ENCODE peak calls at places on chromosome 2, in four cellular contexts. W, S, N and T are unnamed samples.

GRCh38 chr2:10079192-10079930 is 850 bp downstream of the CYS1 start:
- DNase-seq in W (peak; percentile 76), N (peak; percentile 67), S (peak; percentile 64), T (peak; percentile 69)

GRCh38 chr2:28343971-28344715 is 48.5 kb upstream of the FOSL2 start:
- DNase-seq in W (no peak), N (no peak), S (no peak), T (no peak)

GRCh38 chr2:52113338-52113737 is 1081.4 kb upstream of the NRXN1 start:
- DNase-seq in S (no peak), N (no peak), W (peak; percentile 37), T (peak; percentile 30)

GRCh38 chr2:234165421-234165820 is 114.9 kb downstream of the SPP2 start:
- DNase-seq in S (peak; percentile 32), W (peak; percentile 98), N (no peak), T (peak; percentile 98)

GRCh38 chr2:86069091-86069685 is 36.5 kb downstream of the POLR1A start:
- DNase-seq in N (no peak), W (peak; percentile 67), S (no peak), T (peak; percentile 58)

GRCh38 chr2:128563348-128563687 is 244.7 kb upstream of the HS6ST1 start:
- DNase-seq in S (no peak), N (no peak), W (peak; percentile 99), T (peak; percentile 98)

GRCh38 chr2:4895376-4895775 is 796.8 kb upstream of the SOX11 start:
- DNase-seq in W (no peak), N (no peak), S (no peak), T (no peak)

GRCh38 chr2:239274391-239275001 is 126.3 kb downstream of the HDAC4 start:
- DNase-seq in N (no peak), S (no peak), W (peak; percentile 89), T (peak; percentile 84)

GRCh38 chr2:121142452-121142851 is 142.6 kb downstream of the TFCP2L1 start:
- DNase-seq in N (no peak), S (no peak), W (no peak), T (no peak)

GRCh38 chr2:238094438-238095022 is 5.6 kb upstream of the ESPNL start:
- DNase-seq in N (no peak), W (no peak), S (no peak), T (no peak)

GRCh38 chr2:201122276-201122675 is 6.3 kb downstream of the CFLAR start:
- DNase-seq in N (no peak), S (no peak), W (no peak), T (no peak)

GRCh38 chr2:48112911-48113687 is 206.8 kb upstream of the FBXO11 start:
- DNase-seq in W (peak; percentile 52), N (no peak), S (peak; percentile 61), T (peak; percentile 44)

GRCh38 chr2:164794432-164795231 is 47.0 kb downstream of the COBLL1 start:
- DNase-seq in W (peak; percentile 32), N (no peak), S (no peak), T (peak; percentile 28)

DNA sequence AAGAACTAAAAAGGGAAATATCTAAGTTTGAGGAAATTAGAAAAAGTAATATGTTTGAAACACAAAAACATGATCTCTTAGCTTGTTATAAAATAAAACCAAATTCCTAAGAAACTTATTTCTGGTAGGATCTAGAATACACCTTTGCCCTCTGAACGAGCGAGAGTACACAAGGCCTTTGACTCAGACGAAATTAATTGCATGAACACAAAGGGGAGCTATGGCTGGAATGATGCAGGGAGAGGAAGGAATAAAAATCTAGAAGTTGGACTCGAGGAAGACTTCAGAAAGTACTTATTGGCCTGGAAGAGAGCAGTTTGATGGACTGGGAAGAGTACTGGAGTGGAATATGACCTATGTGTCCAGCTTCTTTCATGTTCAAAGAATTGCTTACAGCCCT is 918 bp upstream of the CRYGD start:
- DNase-seq in W (no peak), S (no peak), N (no peak), T (no peak)
- TF ChIP-seq CTCF in W (no peak), S (no peak), N (no peak), T (no peak)

DNA sequence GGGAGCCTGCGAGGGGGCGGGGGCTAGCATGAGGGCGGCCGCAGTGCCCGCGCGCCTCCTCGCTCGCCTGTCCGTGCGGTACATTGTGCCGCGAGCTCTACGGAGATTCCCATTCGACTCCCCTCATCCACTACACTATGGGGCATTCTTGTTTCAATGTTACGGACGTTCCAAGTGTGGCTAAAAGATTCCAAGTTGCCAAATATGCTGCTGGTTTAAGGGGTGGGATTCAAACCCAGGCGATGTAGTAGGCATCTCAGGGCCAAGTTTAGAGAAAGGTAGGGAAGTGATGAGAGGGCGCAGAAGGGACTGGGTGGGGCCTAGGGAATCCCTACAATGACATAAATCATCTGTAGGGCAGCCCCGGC is 10.0 kb upstream of the CRYBA2 start:
- DNase-seq in W (no peak), N (no peak), S (no peak), T (no peak)
- TF ChIP-seq EZH2 in W (no peak), N (peak; percentile 37), S (no peak), T (no peak)

DNA sequence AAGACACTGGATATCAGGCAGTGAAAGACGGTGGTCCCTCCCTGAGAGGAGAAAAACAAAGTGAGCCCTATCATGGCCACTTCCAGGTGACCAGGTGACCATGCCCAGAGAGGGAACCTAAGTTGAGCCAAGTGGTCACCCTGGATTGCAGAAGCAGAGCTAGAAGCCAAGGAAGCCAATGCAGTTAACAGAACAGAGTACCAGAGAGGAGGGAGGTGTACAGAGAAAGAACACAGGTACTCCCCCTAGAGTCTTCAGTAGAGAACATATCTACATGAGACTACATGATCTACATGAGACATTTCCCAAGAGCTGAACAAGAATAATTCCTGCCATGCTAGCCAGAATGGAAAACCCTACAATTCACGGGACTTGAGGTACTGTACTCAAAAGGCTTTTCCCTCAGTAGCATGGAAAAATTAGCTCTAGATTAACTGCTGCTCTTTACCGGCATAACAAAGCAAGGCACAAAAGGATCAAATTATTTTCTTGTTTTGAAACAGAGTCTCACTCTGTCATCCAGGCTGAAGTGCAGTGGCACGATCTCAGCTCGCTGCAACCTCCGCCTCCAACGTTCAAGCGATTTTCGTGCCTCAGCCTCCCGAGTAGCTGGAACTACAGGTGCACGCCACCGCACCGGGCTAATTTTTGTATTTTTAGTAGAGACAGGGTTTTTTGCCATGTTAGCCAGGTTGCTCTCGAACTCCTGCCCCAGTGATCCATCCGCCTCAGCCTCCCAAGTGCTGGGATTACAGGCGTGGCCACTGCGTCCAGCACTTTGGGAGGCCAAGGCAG is 23.5 kb downstream of the ROCK2 start:
- DNase-seq in N (peak; percentile 27), S (no peak), W (no peak), T (no peak)
- TF ChIP-seq CTCF in N (peak; percentile 32), S (no peak), W (no peak), T (no peak)

GRCh38 chr2:176188218-176188968 is at the start of gene HOXD1:
- DNase-seq in S (peak; percentile 44), W (peak; percentile 42), N (peak; percentile 76), T (peak; percentile 26)

GRCh38 chr2:176187306-176188217 is 906 bp upstream of the HOXD1 start:
- DNase-seq in W (no peak), S (no peak), N (peak; percentile 48), T (no peak)

GRCh38 chr2:176189666-176190641 is 1.5 kb downstream of the HOXD1 start:
- DNase-seq in S (no peak), N (peak; percentile 29), W (no peak), T (no peak)

GRCh38 chr2:176186024-176186423 is 2.4 kb upstream of the HOXD1 start:
- DNase-seq in W (no peak), S (no peak), N (no peak), T (no peak)

DNA sequence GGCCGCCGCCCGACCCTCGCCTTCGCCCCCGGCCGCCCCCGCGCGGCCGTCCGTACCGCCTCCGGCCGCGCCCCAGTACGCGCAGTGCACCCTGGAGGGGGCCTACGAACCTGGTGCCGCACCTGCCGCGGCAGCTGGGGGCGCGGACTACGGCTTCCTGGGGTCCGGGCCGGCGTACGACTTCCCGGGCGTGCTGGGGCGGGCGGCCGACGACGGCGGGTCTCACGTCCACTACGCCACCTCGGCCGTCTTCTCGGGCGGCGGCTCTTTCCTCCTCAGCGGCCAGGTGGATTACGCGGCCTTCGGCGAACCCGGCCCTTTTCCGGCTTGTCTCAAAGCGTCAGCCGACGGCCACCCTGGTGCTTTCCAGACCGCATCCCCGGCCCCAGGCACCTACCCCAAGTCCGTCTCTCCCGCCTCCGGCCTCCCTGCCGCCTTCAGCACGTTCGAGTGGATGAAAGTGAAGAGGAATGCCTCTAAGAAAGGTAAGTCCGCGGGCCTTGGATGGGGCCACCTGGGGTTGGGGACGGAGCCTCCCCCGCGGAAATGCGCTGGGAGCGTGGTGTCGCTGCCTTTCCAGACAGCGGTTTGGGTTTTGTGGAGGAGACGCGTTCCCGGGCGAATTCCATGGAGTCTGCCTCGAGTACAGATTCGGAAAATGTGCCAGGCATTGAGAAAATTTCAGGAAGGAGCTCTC is 649 bp downstream of the HOXD1 start:
- DNase-seq in S (peak; percentile 23), W (no peak), N (peak; percentile 70), T (no peak)
- TF ChIP-seq EZH2 in S (peak; percentile 91), W (peak; percentile 72), N (no peak), T (peak; percentile 94)

GRCh38 chr2:3805120-3805519 is 101.7 kb downstream of the DCDC2C start:
- DNase-seq in W (no peak), S (peak; percentile 44), N (peak; percentile 74), T (no peak)
- TF ChIP-seq CTCF in W (no peak), S (peak; percentile 40), N (peak; percentile 65), T (peak; percentile 22)

DNA sequence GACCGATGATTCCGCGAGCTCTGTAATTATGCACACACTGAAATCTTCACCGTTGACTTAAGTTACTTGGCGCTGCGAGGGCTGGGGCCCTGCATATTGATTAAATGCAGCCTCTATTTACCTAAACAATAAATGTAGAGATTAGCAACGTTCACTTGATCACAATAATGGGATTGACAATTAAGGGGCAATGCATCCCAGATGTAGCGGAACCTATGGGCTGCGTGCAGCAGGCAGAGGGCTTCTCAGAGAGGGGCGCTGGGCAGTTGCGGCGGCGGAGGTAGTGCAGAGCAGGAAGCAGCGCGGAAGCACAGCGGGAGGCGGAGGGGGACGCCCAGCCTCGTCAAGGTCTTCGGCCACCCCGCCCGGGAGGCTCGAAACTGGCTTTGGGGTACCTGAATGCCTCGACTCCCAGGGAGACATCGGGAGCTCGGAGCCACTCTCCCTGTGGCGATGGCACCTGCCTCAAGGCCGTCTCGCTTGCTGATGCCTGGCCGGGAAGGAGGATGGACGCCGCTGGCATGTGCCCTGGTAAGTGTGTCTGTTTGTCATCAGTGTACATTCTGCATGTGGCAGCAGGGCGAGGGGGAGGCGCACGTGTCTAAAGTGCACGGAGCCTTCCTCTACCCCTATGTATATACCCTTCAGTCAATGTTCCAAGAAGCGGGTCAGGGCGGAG is 7.7 kb upstream of the SP9 start:
- DNase-seq in W (no peak), S (no peak), N (peak; percentile 55), T (no peak)
- TF ChIP-seq EZH2 in W (peak; percentile 80), S (peak; percentile 85), N (peak; percentile 69), T (peak; percentile 95)

GRCh38 chr2:170822292-170822884 is 5.7 kb downstream of the GAD1 start:
- DNase-seq in S (no peak), W (no peak), N (peak; percentile 62), T (no peak)
- TF ChIP-seq CTCF in S (peak; percentile 20), W (peak; percentile 10), N (peak; percentile 49), T (no peak)